ENCODE peak calls at places on chromosomes 6 and 20, in five cellular contexts. I, P, B, T and M are unnamed samples.

GRCh38 chr6:34095136-34095505 is 50.8 kb downstream of the GRM4 start:
- DNase-seq in T (no peak), B (no peak), I (no peak), P (no peak), M (no peak)

GRCh38 chr6:112049996-112050395 is 3.9 kb upstream of the CCN6 start:
- DNase-seq in P (no peak), B (no peak), I (no peak), T (no peak), M (no peak)

GRCh38 chr20:20253744-20254330 is 114.1 kb upstream of the INSM1 start:
- DNase-seq in I (no peak), B (no peak), P (no peak), T (no peak), M (no peak)

GRCh38 chr6:21451546-21452013 is 142.0 kb upstream of the SOX4 start:
- DNase-seq in T (no peak), P (no peak), B (no peak), I (no peak), M (no peak)

GRCh38 chr6:111210074-111210729 is 122.9 kb downstream of the SLC16A10 start:
- DNase-seq in P (no peak), B (peak), T (no peak), I (no peak), M (peak)

GRCh38 chr6:41638801-41639555 is 710 bp downstream of the MDFI start:
- DNase-seq in T (no peak), B (peak), I (no peak), P (no peak), M (peak)

GRCh38 chr6:73050706-73051105 is 174.6 kb downstream of the KHDC1L start:
- DNase-seq in T (no peak), I (no peak), B (no peak), P (no peak), M (no peak)

GRCh38 chr6:34792605-34793500 is 970 bp downstream of the BLTP3A start:
- DNase-seq in T (no peak), B (peak), I (peak), P (peak), M (peak)

GRCh38 chr6:47247227-47247797 is 62.4 kb downstream of the TNFRSF21 start:
- DNase-seq in B (no peak), I (no peak), T (no peak), P (no peak), M (peak)

GRCh38 chr20:46800405-46800804 is 91.0 kb downstream of the SLC2A10 start:
- DNase-seq in B (no peak), P (no peak), T (no peak), I (no peak), M (no peak)

GRCh38 chr6:147508073-147508870 is at the start of gene SAMD5:
- DNase-seq in T (peak), I (peak), B (peak), P (peak), M (peak)

GRCh38 chr6:26743941-26744699 is 84.6 kb upstream of the ZNF322 start:
- DNase-seq in T (no peak), B (peak), I (no peak), P (no peak), M (no peak)

GRCh38 chr6:34237316-34237721 is 646 bp downstream of the HMGA1 start:
- DNase-seq in I (peak), T (peak), B (no peak), P (no peak), M (peak)

GRCh38 chr6:105832358-105832757 is 253.8 kb upstream of the PRDM1 start:
- DNase-seq in I (no peak), B (no peak), P (no peak), T (no peak), M (no peak)

GRCh38 chr6:46794068-46794467 is 879 bp downstream of the MEP1A start:
- DNase-seq in I (no peak), P (no peak), T (no peak), B (no peak), M (no peak)

GRCh38 chr20:49872056-49872455 is 43.3 kb downstream of the SPATA2 start:
- DNase-seq in T (no peak), I (no peak), P (no peak), B (peak), M (no peak)

GRCh38 chr6:39892490-39893129 is 41.7 kb downstream of the MOCS1 start:
- DNase-seq in B (peak), P (peak), T (peak), I (peak), M (peak)

GRCh38 chr6:15985354-15985995 is 143.4 kb upstream of the MYLIP start:
- DNase-seq in B (no peak), I (no peak), T (no peak), P (no peak), M (no peak)

GRCh38 chr20:53621482-53622246 is 28.0 kb upstream of the ZNF217 start:
- DNase-seq in P (peak), T (peak), I (peak), B (peak), M (peak)

GRCh38 chr6:46246081-46246480 is 75.3 kb upstream of the ENPP5 start:
- DNase-seq in I (no peak), P (no peak), B (no peak), T (no peak), M (no peak)

GRCh38 chr6:25695671-25696070 is 43.7 kb downstream of the SCGN start:
- DNase-seq in B (no peak), T (no peak), P (no peak), I (no peak), M (no peak)

GRCh38 chr6:142888461-142888860 is 56.5 kb downstream of the HIVEP2 start:
- DNase-seq in P (no peak), I (no peak), T (no peak), B (no peak), M (no peak)

GRCh38 chr6:150026976-150027805 is 1.9 kb upstream of the RAET1L start:
- DNase-seq in T (no peak), P (no peak), B (peak), I (no peak), M (no peak)

GRCh38 chr20:4435210-4435609 is 286.5 kb upstream of the PRND start:
- DNase-seq in B (no peak), P (no peak), T (no peak), I (no peak), M (no peak)

GRCh38 chr6:116217069-116217468 is 36.8 kb downstream of the TSPYL4 start:
- DNase-seq in T (no peak), P (no peak), I (no peak), B (no peak), M (peak)

GRCh38 chr6:134596191-134596590 is 278.3 kb upstream of the SGK1 start:
- DNase-seq in T (no peak), P (no peak), I (no peak), B (no peak), M (no peak)

GRCh38 chr20:50387996-50388332 is 122.2 kb upstream of the PTPN1 start:
- DNase-seq in B (no peak), P (no peak), I (no peak), T (no peak), M (peak)

GRCh38 chr20:24781061-24781980 is 167.7 kb upstream of the CST7 start:
- DNase-seq in P (peak), I (no peak), T (peak), B (peak), M (peak)

GRCh38 chr6:68559716-68560115 is 75.4 kb upstream of the ADGRB3 start:
- DNase-seq in P (no peak), T (no peak), I (no peak), B (peak), M (no peak)

GRCh38 chr20:32792316-32792715 is 27.4 kb upstream of the MAPRE1 start:
- DNase-seq in B (no peak), T (no peak), I (no peak), P (no peak), M (peak)

GRCh38 chr6:75546401-75546800 is 52.8 kb upstream of the FILIP1 start:
- DNase-seq in I (no peak), P (no peak), B (no peak), T (no peak), M (peak)

GRCh38 chr20:48295445-48295903 is 510.2 kb upstream of the SULF2 start:
- DNase-seq in P (no peak), I (peak), B (peak), T (no peak), M (peak)

GRCh38 chr20:47929368-47930115 is 144.3 kb upstream of the SULF2 start:
- DNase-seq in P (no peak), I (no peak), T (no peak), B (no peak), M (peak)

GRCh38 chr6:167661456-167662103 is 165.1 kb upstream of the AFDN start:
- DNase-seq in B (no peak), P (no peak), I (no peak), T (no peak), M (no peak)

GRCh38 chr6:31614674-31615578 is at the start of gene AIF1:
- DNase-seq in T (no peak), I (no peak), P (no peak), B (no peak), M (no peak)

DNA sequence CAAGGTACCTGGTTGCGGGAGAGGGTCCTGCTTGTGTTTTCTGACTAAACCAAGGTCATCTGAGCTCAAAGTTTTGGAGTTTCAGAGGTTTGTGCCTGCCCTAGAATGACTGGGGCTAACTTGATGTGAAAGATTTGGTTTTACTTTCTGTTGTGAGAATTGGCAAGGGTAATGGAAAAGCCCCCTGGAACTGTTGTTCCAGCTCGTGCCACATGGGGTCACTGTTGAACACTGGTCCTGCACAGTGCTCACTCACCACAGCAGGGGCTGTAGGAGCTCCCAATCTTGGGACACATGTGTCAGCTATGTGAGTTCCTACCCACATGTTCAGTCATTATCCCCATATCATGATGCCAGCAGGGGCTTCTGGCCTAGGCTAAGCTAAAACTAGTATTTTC is 6.5 kb downstream of the TGM6 start:
- DNase-seq in B (peak), I (no peak), P (no peak), T (no peak), M (peak)
- TF ChIP-seq CTCF in B (peak), I (no peak), P (no peak), T (peak), M (peak)

DNA sequence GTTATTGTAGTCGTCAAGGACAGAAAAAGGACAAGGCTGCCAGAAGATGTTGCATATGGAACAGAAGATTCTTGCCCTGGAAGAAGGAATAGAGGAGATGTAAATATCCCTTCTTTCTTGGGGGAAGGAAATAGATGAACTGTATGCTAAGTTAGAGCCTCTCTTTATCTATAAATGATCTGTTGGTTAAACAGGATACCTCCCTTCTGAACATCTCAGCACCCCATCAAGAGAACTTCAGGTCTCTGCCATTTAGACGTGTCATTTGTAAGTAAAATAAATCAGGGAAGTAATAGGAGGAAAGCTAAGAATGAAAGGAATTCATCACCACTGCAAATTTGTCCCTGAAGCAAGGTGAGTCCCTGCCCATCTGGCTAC is 42.6 kb upstream of the TNFAIP3 start:
- DNase-seq in P (no peak), I (no peak), T (no peak), B (no peak), M (no peak)
- H3K27ac ChIP-seq in P (no peak), I (no peak), T (peak), B (peak), M (peak)

GRCh38 chr6:97465877-97466710 is 183.1 kb upstream of the MMS22L start:
- DNase-seq in P (no peak), B (peak), T (no peak), I (no peak), M (no peak)
- TF ChIP-seq CTCF in P (no peak), B (peak), T (no peak), I (no peak), M (no peak)

DNA sequence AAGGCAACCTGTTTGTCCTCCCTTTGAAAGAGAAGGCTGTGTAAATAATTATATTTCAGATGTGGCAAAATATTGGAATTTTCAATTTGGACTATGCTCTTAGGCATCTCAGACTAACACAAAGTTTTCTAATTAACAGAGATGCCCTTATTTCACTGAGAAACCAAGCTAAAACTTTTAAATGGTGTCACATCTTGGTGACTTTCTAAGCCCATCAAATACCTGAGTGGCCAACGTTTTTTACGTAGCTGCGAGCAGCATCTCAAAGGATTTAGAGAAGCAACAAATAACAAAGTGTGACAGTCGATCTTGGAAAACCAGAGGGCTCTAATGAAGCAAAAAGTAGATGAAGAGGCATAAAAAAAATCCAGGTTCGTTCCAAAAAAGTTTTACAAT is 3.4 kb upstream of the HEY2 start:
- DNase-seq in T (no peak), I (no peak), B (no peak), P (no peak), M (no peak)
- H3K27ac ChIP-seq in T (no peak), I (peak), B (no peak), P (peak), M (no peak)

GRCh38 chr6:161696828-161697227 is 423.0 kb upstream of the AGPAT4 start:
- DNase-seq in P (no peak), T (no peak), I (no peak), B (no peak), M (no peak)

GRCh38 chr6:161694995-161695394 is 421.1 kb upstream of the AGPAT4 start:
- DNase-seq in I (peak), P (no peak), T (no peak), B (peak), M (peak)
- TF ChIP-seq CTCF in I (peak), P (peak), T (peak), B (peak), M (peak)

DNA sequence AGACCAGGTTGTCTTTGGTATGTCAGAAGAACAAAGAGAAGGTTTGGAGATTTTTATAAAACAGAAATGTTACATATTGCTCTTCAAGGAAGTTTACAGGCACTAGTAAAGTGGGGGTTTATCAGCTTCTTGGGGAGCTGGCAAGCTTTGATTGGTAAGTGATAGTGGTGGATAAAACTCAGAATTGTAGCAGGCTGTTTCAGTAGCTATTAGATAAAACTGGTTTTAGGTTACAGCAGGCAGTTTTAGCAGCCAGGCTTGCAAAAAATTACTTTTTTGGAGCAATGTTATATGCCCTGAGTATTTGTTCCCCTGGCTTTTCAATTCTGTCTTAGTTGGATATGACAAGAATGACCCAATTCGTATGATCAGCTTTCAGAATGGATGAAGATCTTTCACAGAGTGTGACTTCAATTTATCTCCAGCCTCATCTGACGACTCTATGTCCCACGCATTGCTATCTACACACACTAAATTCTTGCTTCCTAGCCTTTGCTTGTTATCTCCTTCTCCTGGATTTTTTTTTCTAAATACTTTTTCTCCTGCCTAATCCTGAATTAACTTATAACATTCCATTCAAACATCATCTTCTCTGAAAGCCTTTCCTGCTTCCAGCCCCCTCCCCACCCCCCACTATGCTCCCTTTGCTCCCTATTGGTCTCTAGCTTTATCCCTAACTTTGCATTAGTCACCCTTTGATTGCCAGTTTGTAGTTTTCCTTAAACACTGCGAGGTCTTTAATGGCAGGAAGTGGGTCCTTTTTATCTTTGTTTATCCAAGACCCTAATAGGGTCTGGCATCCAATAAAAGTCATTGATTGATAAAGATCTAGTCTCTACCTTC is 1.0 kb upstream of the TOMM34 start:
- DNase-seq in B (no peak), T (no peak), P (no peak), I (no peak), M (no peak)
- H3K27ac ChIP-seq in B (no peak), T (peak), P (peak), I (no peak), M (no peak)

DNA sequence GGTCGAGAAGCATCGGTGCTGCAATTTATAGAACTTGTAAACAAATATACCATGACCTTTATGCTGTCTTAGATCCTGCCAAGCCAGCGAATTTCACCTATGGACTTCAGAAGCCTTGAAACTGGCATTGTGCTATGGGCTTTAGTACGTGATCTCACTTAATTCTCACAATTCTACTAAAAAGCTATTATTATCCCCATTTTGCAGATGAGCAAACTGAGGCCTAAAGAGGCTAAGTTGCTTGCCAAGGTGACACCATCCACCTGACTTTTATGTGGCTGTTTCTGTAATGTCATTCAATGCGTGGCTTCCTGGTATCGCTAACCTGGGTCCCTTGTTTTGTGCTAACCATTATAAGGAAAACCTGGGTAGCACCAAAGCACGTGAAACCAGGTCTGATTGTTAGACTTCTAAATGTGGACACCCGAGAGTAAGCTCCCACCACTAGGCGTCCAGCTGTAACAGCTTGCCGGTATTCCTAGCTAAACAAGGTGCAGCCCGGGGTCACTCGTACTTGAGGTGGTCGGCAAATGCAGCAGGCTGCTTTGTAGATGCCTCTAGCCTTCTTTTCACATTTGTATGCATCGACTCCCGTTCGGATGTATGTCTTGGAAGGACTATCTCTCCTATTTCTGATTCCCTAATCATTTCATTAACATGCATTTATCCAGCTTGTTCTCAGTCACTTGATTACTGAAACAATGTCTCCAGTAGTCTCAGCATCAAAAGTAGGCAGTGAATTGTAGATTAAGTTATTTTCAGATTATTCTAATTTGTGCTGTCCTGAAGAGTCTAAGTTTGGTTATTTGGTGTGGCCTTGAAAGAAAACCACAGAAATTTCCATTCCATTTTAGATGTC is 1.1 kb downstream of the SYNJ2 start:
- DNase-seq in P (peak), T (peak), I (no peak), B (peak), M (peak)
- TF ChIP-seq CTCF in P (peak), T (no peak), I (peak), B (peak), M (peak)

GRCh38 chr20:58970146-58970545 is 10.9 kb upstream of the NELFCD start:
- DNase-seq in T (no peak), P (no peak), B (no peak), I (no peak), M (no peak)
- H3K27ac ChIP-seq in T (no peak), P (no peak), B (no peak), I (no peak), M (no peak)

DNA sequence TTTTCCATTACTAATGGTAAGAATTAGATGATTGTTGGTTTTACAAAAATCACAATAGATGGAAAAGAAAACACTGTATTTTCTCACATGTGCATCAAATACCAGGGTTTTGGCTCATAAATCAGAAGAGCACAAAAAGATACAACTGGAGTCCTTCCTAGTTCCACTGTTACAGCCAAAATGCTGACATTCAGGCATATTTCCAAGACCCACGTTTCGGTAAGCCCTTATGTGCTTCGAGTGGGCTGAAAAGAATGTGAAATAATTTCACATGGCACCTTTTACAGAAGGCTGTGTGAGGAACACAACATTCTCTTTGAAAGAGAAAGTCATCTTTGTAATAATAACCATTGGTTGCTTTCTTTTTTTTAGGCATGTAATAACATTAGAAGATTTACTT is 326.7 kb upstream of the FLRT3 start:
- DNase-seq in B (no peak), I (no peak), P (no peak), T (no peak), M (no peak)
- TF ChIP-seq CTCF in B (no peak), I (no peak), P (no peak), T (no peak), M (no peak)